ENCODE peak calls at places on chromosomes 2 and 18, in six cellular contexts. X is stimulated activated CD4-positive, alpha-beta T cell treated with anti-CD3 and anti-CD28 coated beads, Interleukin-4, amount 100 ng/mL, for 48 hours; T is activated naive CD4-positive, alpha-beta T cell treated with anti-CD3 and anti-CD28 coated beads, Interleukin-2, amount 50 U/mL, for 16 hours; U is EL; S is activated T-helper 1 cell treated with anti-CD3 and anti-CD28 coated beads, Interleukin-12 subunit alpha, Interleukin-12 subunit beta, Interleukin-2, Interleukin-4 antibody, amounts not matched to agents 30 ng/mL and 10 ng/mL and 1 ng/mL, durations not matched to agents 14 hours and 24 hours and 36 hours; B is activated gamma-delta T cell treated with Interleukin-2 at 50 U/mL for 16 hours. W is an unnamed sample.

GRCh38 chr2:27807476-27807875 is 36.0 kb downstream of the MRPL33 start:
- DNase-seq in T (no peak), S (no peak), U (peak; percentile 51), B (no peak), X (no peak), W (no peak)

GRCh38 chr2:240466579-240467148 is 31.2 kb downstream of the GPC1 start:
- DNase-seq in T (peak; percentile 4), U (no peak), S (no peak), X (no peak), B (no peak), W (no peak)

GRCh38 chr2:105757361-105757933 is 12.7 kb downstream of the NCK2 start:
- DNase-seq in T (no peak), X (no peak), U (no peak), B (no peak), S (no peak), W (no peak)

GRCh38 chr2:168089200-168089599 is 158.2 kb downstream of the STK39 start:
- DNase-seq in X (no peak), S (no peak), U (no peak), B (no peak), T (no peak), W (peak; percentile 15)

GRCh38 chr18:33812186-33812585 is 234.2 kb downstream of the ASXL3 start:
- DNase-seq in U (no peak), X (no peak), B (no peak), T (no peak), S (no peak), W (no peak)

GRCh38 chr2:105880637-105881036 is 135.9 kb downstream of the NCK2 start:
- DNase-seq in X (no peak), S (no peak), T (no peak), B (no peak), U (no peak), W (no peak)

GRCh38 chr2:63643486-63643885 is 54.7 kb downstream of the MDH1 start:
- DNase-seq in T (no peak), X (no peak), S (no peak), U (peak; percentile 16), B (no peak), W (no peak)

GRCh38 chr2:78521938-78522337 is 503.6 kb upstream of the REG3G start:
- DNase-seq in X (no peak), B (no peak), U (no peak), T (no peak), S (no peak), W (no peak)

GRCh38 chr2:47070155-47070919 is 84.8 kb downstream of the STPG4 start:
- DNase-seq in X (no peak), T (no peak), B (no peak), U (peak; percentile 74), S (no peak), W (no peak)

GRCh38 chr2:178473931-178474330 is 4.5 kb downstream of the FKBP7 start:
- DNase-seq in T (no peak), S (no peak), B (no peak), X (no peak), U (peak; percentile 39), W (no peak)

GRCh38 chr2:96669539-96670215 is 27.1 kb downstream of the FER1L5 start:
- DNase-seq in T (no peak), X (no peak), B (no peak), S (no peak), U (no peak), W (no peak)

GRCh38 chr2:239443666-239444567 is 43.1 kb upstream of the HDAC4 start:
- DNase-seq in X (no peak), U (peak; percentile 30), B (no peak), S (no peak), T (no peak), W (no peak)

GRCh38 chr2:70089946-70090523 is 2.8 kb downstream of the PCBP1 start:
- DNase-seq in B (no peak), X (no peak), U (no peak), T (no peak), S (no peak), W (no peak)

GRCh38 chr2:212536385-212537310 is 2.0 kb downstream of the ERBB4 start:
- DNase-seq in X (no peak), T (no peak), B (no peak), U (peak; percentile 10), S (no peak), W (no peak)

GRCh38 chr2:162333968-162334367 is 10.0 kb upstream of the GCA start:
- DNase-seq in S (no peak), B (peak; percentile 16), X (no peak), U (peak; percentile 45), T (peak; percentile 15), W (no peak)

GRCh38 chr18:44579028-44579692 is 101.5 kb upstream of the SETBP1 start:
- DNase-seq in U (peak; percentile 75), B (no peak), T (no peak), X (no peak), S (no peak), W (peak; percentile 36)

GRCh38 chr2:235674116-235674515 is 180.3 kb downstream of the AGAP1 start:
- DNase-seq in U (no peak), T (no peak), B (no peak), X (no peak), S (no peak), W (no peak)